ENCODE peak calls at places on chromosomes 7 and 10, in four cellular contexts. Y, B, A and P are unnamed samples.

GRCh38 chr10:86861351-86861750 is 96.1 kb downstream of the MMRN2 start:
- DNase-seq in Y (no peak), B (no peak), A (no peak), P (no peak)

GRCh38 chr7:55516399-55516798 is 55.9 kb downstream of the VOPP1 start:
- DNase-seq in Y (no peak), B (no peak), A (no peak), P (no peak)

GRCh38 chr10:98251399-98251798 is 16.6 kb downstream of the LOXL4 start:
- DNase-seq in Y (no peak), B (no peak), A (no peak), P (no peak)

GRCh38 chr7:3953133-3953532 is 652.1 kb downstream of the SDK1 start:
- DNase-seq in Y (no peak), B (no peak), A (no peak), P (no peak)

GRCh38 chr10:74585231-74586087 is 240.9 kb upstream of the KAT6B start:
- DNase-seq in Y (no peak), B (no peak), A (no peak), P (no peak)

GRCh38 chr10:100731603-100732596 is 13.5 kb upstream of the PAX2 start:
- DNase-seq in Y (no peak), B (no peak), A (peak; percentile 20), P (no peak)

GRCh38 chr10:69865450-69865849 is 63.7 kb downstream of the COL13A1 start:
- DNase-seq in Y (peak; percentile 8), B (no peak), A (no peak), P (no peak)

GRCh38 chr7:70319057-70319456 is 720.8 kb downstream of the AUTS2 start:
- DNase-seq in Y (no peak), B (peak; percentile 32), A (no peak), P (no peak)

GRCh38 chr10:5595591-5596590 is 70.5 kb downstream of the ASB13 start:
- DNase-seq in Y (peak; percentile 28), B (peak; percentile 96), A (no peak), P (no peak)

GRCh38 chr10:19041176-19041575 is 7.4 kb upstream of the MALRD1 start:
- DNase-seq in Y (no peak), B (peak; percentile 23), A (no peak), P (no peak)

GRCh38 chr7:149725426-149725821 is 48.0 kb downstream of the ZNF467 start:
- DNase-seq in Y (peak; percentile 63), B (no peak), A (no peak), P (no peak)

GRCh38 chr7:157610671-157611295 is 274.0 kb downstream of the DNAJB6 start:
- DNase-seq in Y (no peak), B (peak; percentile 21), A (no peak), P (no peak)

DNA sequence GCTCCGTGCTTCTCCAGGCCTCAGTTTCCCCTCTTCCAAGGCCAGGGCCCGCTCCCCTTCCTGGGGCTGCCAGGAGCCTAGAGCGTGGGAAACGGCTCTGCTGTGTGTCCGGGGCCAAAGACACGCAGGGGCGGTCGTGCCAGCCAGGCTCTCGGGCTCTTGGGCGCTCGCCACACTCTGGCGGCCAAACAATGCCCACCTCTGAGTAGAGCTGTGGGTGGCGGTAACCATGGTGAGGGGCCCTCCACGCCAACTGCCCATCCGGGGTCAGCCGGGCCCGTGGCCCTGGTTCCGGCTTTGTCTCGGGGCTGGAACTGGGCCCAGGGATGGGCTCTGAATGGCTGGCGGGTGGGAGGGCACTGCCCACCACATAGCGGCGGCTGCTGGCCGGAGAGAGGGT is 16.0 kb downstream of the GRIFIN start:
- DNase-seq in Y (no peak), B (no peak), A (peak; percentile 66), P (no peak)
- H3K27ac ChIP-seq in Y (no peak overlapping the region), B (no peak overlapping the region), A (no peak overlapping the region), P (no peak overlapping the region)

GRCh38 chr7:102917436-102918353 is 4.9 kb downstream of the LRRC17 start:
- DNase-seq in Y (no peak), B (no peak), A (no peak), P (no peak)

GRCh38 chr7:102918865-102919264 is 6.1 kb downstream of the LRRC17 start:
- DNase-seq in Y (no peak), B (peak; percentile 57), A (no peak), P (no peak)

GRCh38 chr7:102916881-102917280 is 4.1 kb downstream of the LRRC17 start:
- DNase-seq in Y (no peak), B (peak; percentile 82), A (no peak), P (no peak)

GRCh38 chr7:102914585-102914984 is 1.8 kb downstream of the LRRC17 start:
- DNase-seq in Y (peak; percentile 87), B (peak; percentile 93), A (no peak), P (no peak)

DNA sequence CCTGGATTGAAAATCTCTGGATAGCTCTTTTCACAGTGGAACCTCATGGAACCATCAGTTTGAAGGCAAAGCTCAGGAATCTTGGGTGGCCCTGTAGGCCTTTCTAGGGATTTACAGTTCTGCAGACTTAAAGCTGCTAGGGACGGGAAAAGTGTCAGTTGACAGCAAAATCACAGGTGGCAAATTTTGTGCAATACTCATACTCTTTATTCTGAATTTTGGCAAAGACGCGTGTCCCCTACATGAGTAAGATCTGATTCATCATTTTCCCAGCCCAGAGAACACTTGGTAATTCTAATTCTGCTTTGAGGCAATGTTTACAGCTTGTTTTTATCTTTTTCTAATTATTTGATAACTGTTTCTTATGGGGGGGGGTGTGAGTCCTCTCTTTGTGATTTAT is 3.6 kb downstream of the LRRC17 start:
- DNase-seq in Y (no peak), B (peak; percentile 90), A (no peak), P (no peak)
- H3K4me3 ChIP-seq in Y (no peak overlapping the region), B (no peak overlapping the region), A (no peak overlapping the region), P (no peak overlapping the region)

DNA sequence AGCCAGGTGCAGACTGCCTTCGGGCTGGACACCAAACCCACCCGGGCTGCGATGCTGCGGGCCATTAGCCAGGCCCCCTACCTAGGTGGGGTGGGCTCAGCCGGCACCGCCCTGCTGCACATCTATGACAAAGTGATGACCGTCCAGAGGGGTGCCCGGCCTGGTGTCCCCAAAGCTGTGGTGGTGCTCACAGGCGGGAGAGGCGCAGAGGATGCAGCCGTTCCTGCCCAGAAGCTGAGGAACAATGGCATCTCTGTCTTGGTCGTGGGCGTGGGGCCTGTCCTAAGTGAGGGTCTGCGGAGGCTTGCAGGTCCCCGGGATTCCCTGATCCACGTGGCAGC is 50.0 kb downstream of the VWA2 start:
- DNase-seq in Y (no peak), B (no peak), A (peak; percentile 56), P (no peak)
- H3K4me1 ChIP-seq in Y (no peaks in the 10 kb centered on the region), B (peaks cover 3% of the 10 kb centered on the region), A (no peaks in the 10 kb centered on the region), P (peaks cover 4% of the 10 kb centered on the region)

DNA sequence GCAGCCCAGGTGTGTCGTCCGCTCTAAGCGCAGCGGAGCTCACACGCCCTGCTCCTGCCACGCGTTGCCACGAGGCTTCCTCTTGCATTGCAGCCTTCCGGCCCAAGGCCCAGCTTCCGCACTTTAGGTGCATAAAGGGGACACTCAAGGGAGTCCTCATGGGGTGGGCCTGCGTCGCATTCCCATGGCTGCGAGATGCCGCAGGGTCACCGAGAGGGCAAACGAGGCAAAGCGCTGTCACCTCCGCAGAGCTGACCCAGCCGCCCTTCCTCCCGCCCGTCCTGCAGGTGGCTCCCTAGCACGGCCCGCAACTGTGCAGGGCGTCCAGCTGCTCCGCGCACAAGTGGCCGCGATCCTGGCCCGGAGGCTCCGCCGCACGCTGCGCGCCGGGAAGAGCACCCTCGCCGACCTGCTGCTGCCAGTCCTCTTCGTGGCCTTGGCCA is 283.5 kb downstream of the ABCA13 start:
- DNase-seq in Y (no peak), B (no peak), A (peak; percentile 70), P (no peak)
- H3K27ac ChIP-seq in Y (no peak overlapping the region), B (no peak overlapping the region), A (no peak overlapping the region), P (no peak overlapping the region)

GRCh38 chr7:23372671-23373070 is 73.5 kb downstream of the MALSU1 start:
- DNase-seq in Y (no peak), B (peak; percentile 25), A (no peak), P (no peak)
- H3K4me3 ChIP-seq in Y (no peak overlapping the region), B (no peak overlapping the region), A (no peak overlapping the region), P (no peak overlapping the region)